ENCODE peak calls at places on chromosomes 2 and 18, in seven cellular contexts. J is K562, Q is HepG2, K is GM12878, D is HCT116, C is SK-N-SH, V is H1. Y is an unnamed sample.

GRCh38 chr2:233256048-233256447 is 4.6 kb downstream of the ATG16L1 start:
- DNase-seq in J (no peak), Q (no peak), K (no peak), D (no peak), C (no peak), V (no peak), Y (no peak)

GRCh38 chr2:24454258-24454657 is 36.8 kb upstream of the NCOA1 start:
- DNase-seq in J (no peak), Q (no peak), K (no peak), D (no peak), C (no peak), V (no peak), Y (no peak)

GRCh38 chr2:214379227-214379626 is 31.6 kb upstream of the VWC2L start:
- DNase-seq in J (no peak), Q (no peak), K (no peak), D (no peak), C (no peak), V (no peak), Y (no peak)

GRCh38 chr2:13114391-13114790 is 397.7 kb downstream of the TRIB2 start:
- DNase-seq in J (no peak), Q (no peak), K (no peak), D (no peak), C (peak; percentile 40), V (no peak), Y (no peak)

GRCh38 chr2:217951521-217952247 is 51.1 kb downstream of the TNS1 start:
- DNase-seq in J (no peak), Q (no peak), K (no peak), D (no peak), C (no peak), V (no peak), Y (peak; percentile 21)

GRCh38 chr18:8003878-8004675 is 437.0 kb downstream of the PTPRM start:
- DNase-seq in J (no peak), Q (no peak), K (no peak), D (no peak), C (no peak), V (no peak), Y (no peak)

GRCh38 chr2:179049546-179050311 is at the start of gene CCDC141:
- DNase-seq in J (no peak), Q (peak; percentile 32), K (peak; percentile 37), D (no peak), C (peak; percentile 23), V (no peak), Y (no peak)

GRCh38 chr2:187922841-187923240 is 368.6 kb upstream of the TFPI start:
- DNase-seq in J (no peak), Q (no peak), K (no peak), D (no peak), C (no peak), V (no peak), Y (no peak)

GRCh38 chr18:36312806-36313395 is 15.4 kb downstream of the FHOD3 start:
- DNase-seq in J (no peak), Q (no peak), K (no peak), D (no peak), C (no peak), V (no peak), Y (no peak)

GRCh38 chr18:56068701-56069100 is 480.7 kb upstream of the TCF4 start:
- DNase-seq in J (no peak), Q (no peak), K (no peak), D (no peak), C (no peak), V (no peak), Y (no peak)

GRCh38 chr2:98868548-98869271 is 67.3 kb downstream of the CRACDL start:
- DNase-seq in J (no peak), Q (peak; percentile 80), K (no peak), D (no peak), C (no peak), V (no peak), Y (no peak)

GRCh38 chr2:60544059-60544458 is 9.4 kb downstream of the BCL11A start:
- DNase-seq in J (no peak), Q (no peak), K (no peak), D (no peak), C (no peak), V (no peak), Y (no peak)

GRCh38 chr2:215594766-215595165 is 158.9 kb upstream of the FN1 start:
- DNase-seq in J (no peak), Q (no peak), K (no peak), D (no peak), C (no peak), V (no peak), Y (no peak)

GRCh38 chr18:5853253-5853652 is 42.1 kb downstream of the TMEM200C start:
- DNase-seq in J (no peak), Q (no peak), K (no peak), D (no peak), C (peak; percentile 2), V (no peak), Y (no peak)

GRCh38 chr2:11068079-11068741 is 87.1 kb upstream of the SLC66A3 start:
- DNase-seq in J (no peak), Q (no peak), K (no peak), D (no peak), C (no peak), V (peak; percentile 27), Y (no peak)

GRCh38 chr2:113370478-113371091 is 66.9 kb upstream of the ZNG1B start:
- DNase-seq in J (peak; percentile 50), Q (peak; percentile 80), K (peak; percentile 23), D (peak; percentile 65), C (peak; percentile 58), V (peak; percentile 66), Y (peak; percentile 81)

GRCh38 chr2:163775304-163775703 is 39.5 kb upstream of the FIGN start:
- DNase-seq in J (no peak), Q (no peak), K (no peak), D (no peak), C (no peak), V (no peak), Y (no peak)

GRCh38 chr2:64463784-64464183 is 9.8 kb downstream of the LGALSL start:
- DNase-seq in J (no peak), Q (no peak), K (no peak), D (no peak), C (no peak), V (no peak), Y (no peak)

GRCh38 chr2:57515366-57515765 is 531.2 kb upstream of the VRK2 start:
- DNase-seq in J (no peak), Q (no peak), K (no peak), D (no peak), C (no peak), V (no peak), Y (no peak)

GRCh38 chr2:57516740-57517340 is 529.8 kb upstream of the VRK2 start:
- DNase-seq in J (peak; percentile 30), Q (peak; percentile 36), K (peak; percentile 7), D (peak; percentile 41), C (peak; percentile 19), V (no peak), Y (peak; percentile 61)
- TF ChIP-seq JUND in J (peak; percentile 20), Q (no peak), K (no peak), D (no peak), C (no peak), V (peak; percentile 83), Y (no peak)

DNA sequence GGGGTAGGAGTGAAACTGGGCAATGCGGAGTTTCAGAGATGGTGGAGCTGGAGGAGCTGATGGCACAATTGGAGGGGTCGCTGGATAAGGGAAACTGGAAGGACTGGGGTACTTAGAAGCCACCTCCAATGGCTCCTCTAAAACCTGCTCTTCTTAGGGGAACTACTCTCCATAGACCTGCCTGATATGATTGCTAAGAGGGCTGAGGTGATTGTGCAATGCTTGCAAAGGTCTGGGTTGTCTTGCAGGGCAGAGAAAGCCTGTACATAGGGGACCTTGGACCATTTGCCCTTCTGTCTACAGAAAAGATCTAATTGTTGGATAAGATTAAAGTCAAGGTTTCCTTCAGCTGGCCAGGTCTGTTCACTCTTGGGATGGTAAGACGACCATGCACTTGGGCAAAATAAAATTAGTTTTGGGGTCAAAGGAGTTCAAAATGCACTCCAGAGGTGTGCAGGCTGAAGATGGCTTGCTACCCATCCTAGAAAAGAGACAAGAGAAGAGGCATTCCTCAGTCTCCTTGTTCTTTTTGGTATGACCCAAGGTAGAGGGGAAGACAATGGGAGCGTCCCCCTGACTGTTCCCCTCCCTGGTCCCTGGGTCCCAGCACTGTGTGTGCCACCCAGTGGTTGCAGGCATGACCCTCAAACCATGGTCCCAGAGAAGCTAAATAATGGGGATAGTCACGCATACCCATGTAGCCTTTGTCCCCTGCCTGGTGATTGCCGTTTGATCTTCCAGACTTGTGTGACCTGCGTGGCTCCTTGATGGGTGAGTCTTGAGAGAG is 41.1 kb downstream of the STK17B start:
- DNase-seq in J (no peak), Q (no peak), K (no peak), D (no peak), C (peak; percentile 16), V (no peak), Y (peak; percentile 3)
- TF ChIP-seq JUND in J (no peak), Q (no peak), K (no peak), D (no peak), C (no peak), V (no peak), Y (no peak)

DNA sequence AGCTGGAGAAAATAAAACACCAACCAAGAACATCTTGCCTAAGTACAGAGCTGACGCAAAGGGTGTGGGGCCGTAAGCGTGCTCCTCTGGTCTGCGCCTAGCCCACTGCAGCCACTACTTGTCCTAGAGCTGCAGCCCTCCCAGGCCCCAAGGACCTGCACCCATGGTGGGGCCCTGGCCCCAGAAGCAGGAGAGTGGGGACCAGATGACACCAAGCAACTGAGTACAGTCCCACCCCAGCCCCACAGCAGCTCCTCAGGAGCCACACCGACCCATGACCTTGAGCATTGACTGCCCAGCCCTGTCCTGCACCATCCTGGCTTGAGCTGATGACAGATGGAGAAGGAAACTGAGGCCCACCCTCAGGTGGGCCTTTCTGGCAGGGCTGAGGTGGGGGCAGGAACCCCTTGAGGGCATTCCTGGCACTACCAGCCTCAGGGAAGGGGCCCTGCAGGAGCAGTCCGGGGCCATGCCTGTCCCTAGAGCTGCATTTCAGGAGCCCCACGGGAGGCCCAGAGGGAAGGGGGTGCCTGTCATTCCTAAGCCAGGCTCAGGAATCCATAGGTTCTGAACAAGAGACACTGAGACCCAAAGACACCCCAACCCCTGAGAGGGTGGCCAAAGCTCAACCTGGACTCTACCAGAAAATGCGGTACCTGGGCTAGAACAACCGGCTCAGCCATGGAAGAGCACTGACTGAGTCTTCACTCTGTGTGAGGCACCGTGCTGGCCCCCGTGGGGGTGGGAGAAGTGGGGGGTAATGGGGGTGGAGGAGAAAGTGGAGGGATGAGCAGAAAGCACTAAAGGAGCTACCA is 4.9 kb downstream of the KIF1A start:
- DNase-seq in J (no peak), Q (no peak), K (no peak), D (no peak), C (no peak), V (no peak), Y (no peak)
- TF ChIP-seq JUND in J (no peak), Q (no peak), K (no peak), D (no peak), C (no peak), V (no peak), Y (no peak)

GRCh38 chr2:6554403-6554802 is 311.3 kb downstream of the CMPK2 start:
- DNase-seq in J (no peak), Q (no peak), K (no peak), D (no peak), C (no peak), V (no peak), Y (no peak)

GRCh38 chr2:6557737-6558136 is 308.0 kb downstream of the CMPK2 start:
- DNase-seq in J (no peak), Q (no peak), K (no peak), D (no peak), C (no peak), V (no peak), Y (no peak)

DNA sequence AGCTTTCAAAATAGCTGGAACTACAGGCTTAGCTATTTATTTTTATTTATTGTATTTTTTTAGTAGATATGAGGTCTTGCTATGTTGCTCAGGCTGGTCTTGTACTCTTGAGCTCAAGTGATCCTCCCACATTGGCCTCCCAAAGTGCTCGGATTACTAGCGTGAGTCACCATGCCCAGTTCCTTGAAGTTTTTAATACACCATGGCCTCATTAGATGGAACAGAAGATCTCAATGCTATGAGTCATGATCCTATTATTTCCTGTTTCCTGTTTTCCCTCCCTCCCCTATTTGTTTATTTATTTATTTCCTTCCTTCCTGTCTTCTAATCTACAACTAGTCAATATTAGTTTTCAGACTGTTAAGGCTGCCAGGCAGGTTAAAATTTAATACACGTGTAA is 309.0 kb downstream of the CMPK2 start:
- DNase-seq in J (no peak), Q (peak; percentile 4), K (no peak), D (peak; percentile 79), C (no peak), V (no peak), Y (no peak)
- TF ChIP-seq JUND in J (no peak), Q (no peak), K (no peak), D (peak; percentile 84), C (no peak), V (peak; percentile 46), Y (no peak)